ENCODE peak calls at places on chromosome 6, in four cellular contexts. A is trophoblast cell, C is H9, W is H1. O is an unnamed sample.

GRCh38 chr6:149064026-149065017 is 253.2 kb upstream of the TAB2 start:
- DNase-seq in A (no peak), C (no peak), W (no peak), O (no peak)

GRCh38 chr6:5547571-5547970 is 286.3 kb downstream of the FARS2 start:
- DNase-seq in A (no peak), C (no peak), W (no peak), O (no peak)

GRCh38 chr6:34386316-34387137 is 5.9 kb downstream of the NUDT3 start:
- DNase-seq in A (no peak), C (no peak), W (no peak), O (no peak)

GRCh38 chr6:81486234-81486633 is 266.2 kb downstream of the TENT5A start:
- DNase-seq in A (no peak), C (no peak), W (no peak), O (no peak)

GRCh38 chr6:169669147-169669546 is 32.7 kb downstream of the WDR27 start:
- DNase-seq in A (no peak), C (no peak), W (no peak), O (no peak)

GRCh38 chr6:113995632-113996031 is 24.7 kb upstream of the HDAC2 start:
- DNase-seq in A (peak; percentile 84), C (peak; percentile 54), W (no peak), O (peak; percentile 95)

GRCh38 chr6:119322715-119323350 is 26.7 kb downstream of the MAN1A1 start:
- DNase-seq in A (no peak), C (no peak), W (no peak), O (no peak)

GRCh38 chr6:159110013-159110412 is 59.2 kb upstream of the FNDC1 start:
- DNase-seq in A (peak; percentile 32), C (peak; percentile 76), W (no peak), O (peak; percentile 87)

GRCh38 chr6:144115219-144115618 is 19.8 kb upstream of the SF3B5 start:
- DNase-seq in A (no peak), C (no peak), W (no peak), O (no peak)

GRCh38 chr6:122671246-122671645 is 61.0 kb downstream of the PKIB start:
- DNase-seq in A (no peak), C (no peak), W (no peak), O (no peak)

GRCh38 chr6:130029163-130029562 is 10.8 kb downstream of the L3MBTL3 start:
- DNase-seq in A (no peak), C (no peak), W (no peak), O (no peak)

GRCh38 chr6:43750622-43751021 is 19.4 kb upstream of the VEGFA start:
- DNase-seq in A (no peak), C (no peak), W (no peak), O (no peak)
- H3K79me2 ChIP-seq in A (no peaks in the 10 kb centered on the region), C (no peaks in the 10 kb centered on the region), W (no peaks in the 10 kb centered on the region), O (no peaks in the 10 kb centered on the region)

DNA sequence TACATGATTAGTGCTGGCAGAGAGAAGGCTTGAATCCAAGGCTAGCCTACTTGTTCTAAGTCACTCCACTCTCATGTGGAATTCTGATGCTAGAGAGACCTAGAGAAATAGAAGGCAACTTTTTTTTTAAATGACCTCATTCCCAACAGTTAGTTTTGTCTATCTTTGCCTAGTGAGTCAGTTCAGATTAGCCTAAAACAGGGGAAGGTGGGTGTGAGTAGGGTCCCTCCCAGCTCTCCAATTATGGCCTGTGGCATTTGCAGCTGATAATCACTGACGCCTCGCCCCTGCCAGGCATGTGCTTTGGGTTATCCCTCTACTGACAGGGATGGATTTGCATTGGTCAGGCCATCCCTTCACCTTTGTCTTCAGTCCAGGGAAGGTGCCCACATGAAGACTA is 13.6 kb downstream of the TXLNB start:
- DNase-seq in A (no peak), C (no peak), W (no peak), O (peak; percentile 81)
- H4K8ac ChIP-seq in A (no peak overlapping the region), C (no peak overlapping the region), W (no peak overlapping the region), O (no peak overlapping the region)

GRCh38 chr6:23325065-23325464 is 755.7 kb downstream of the HDGFL1 start:
- DNase-seq in A (no peak), C (no peak), W (no peak), O (no peak)

GRCh38 chr6:23316131-23316530 is 746.8 kb downstream of the HDGFL1 start:
- DNase-seq in A (no peak), C (no peak), W (no peak), O (no peak)

GRCh38 chr6:23320588-23320987 is 751.2 kb downstream of the HDGFL1 start:
- DNase-seq in A (no peak), C (no peak), W (no peak), O (no peak)

GRCh38 chr6:23319560-23319959 is 750.2 kb downstream of the HDGFL1 start:
- DNase-seq in A (no peak), C (no peak), W (no peak), O (no peak)
- H3K79me2 ChIP-seq in A (no peaks in the 10 kb centered on the region), C (no peaks in the 10 kb centered on the region), W (no peaks in the 10 kb centered on the region), O (no peaks in the 10 kb centered on the region)

GRCh38 chr6:142845624-142846458 is 99.1 kb downstream of the HIVEP2 start:
- DNase-seq in A (peak; percentile 81), C (peak; percentile 71), W (no peak), O (peak; percentile 94)
- H4K8ac ChIP-seq in A (peak overlapping the region; percentile 85), C (no peak overlapping the region), W (peak overlapping the region; percentile 88), O (no peak overlapping the region)

GRCh38 chr6:111771084-111771411 is 102.2 kb downstream of the FYN start:
- DNase-seq in A (no peak), C (no peak), W (no peak), O (no peak)
- H3K79me2 ChIP-seq in A (no peaks in the 10 kb centered on the region), C (no peaks in the 10 kb centered on the region), W (peaks cover 7% of the 10 kb centered on the region), O (peaks cover 2% of the 10 kb centered on the region)

GRCh38 chr6:4240148-4240547 is 104.8 kb upstream of the ECI2 start:
- DNase-seq in A (no peak), C (no peak), W (no peak), O (no peak)
- H4K8ac ChIP-seq in A (no peak overlapping the region), C (no peak overlapping the region), W (no peak overlapping the region), O (no peak overlapping the region)

DNA sequence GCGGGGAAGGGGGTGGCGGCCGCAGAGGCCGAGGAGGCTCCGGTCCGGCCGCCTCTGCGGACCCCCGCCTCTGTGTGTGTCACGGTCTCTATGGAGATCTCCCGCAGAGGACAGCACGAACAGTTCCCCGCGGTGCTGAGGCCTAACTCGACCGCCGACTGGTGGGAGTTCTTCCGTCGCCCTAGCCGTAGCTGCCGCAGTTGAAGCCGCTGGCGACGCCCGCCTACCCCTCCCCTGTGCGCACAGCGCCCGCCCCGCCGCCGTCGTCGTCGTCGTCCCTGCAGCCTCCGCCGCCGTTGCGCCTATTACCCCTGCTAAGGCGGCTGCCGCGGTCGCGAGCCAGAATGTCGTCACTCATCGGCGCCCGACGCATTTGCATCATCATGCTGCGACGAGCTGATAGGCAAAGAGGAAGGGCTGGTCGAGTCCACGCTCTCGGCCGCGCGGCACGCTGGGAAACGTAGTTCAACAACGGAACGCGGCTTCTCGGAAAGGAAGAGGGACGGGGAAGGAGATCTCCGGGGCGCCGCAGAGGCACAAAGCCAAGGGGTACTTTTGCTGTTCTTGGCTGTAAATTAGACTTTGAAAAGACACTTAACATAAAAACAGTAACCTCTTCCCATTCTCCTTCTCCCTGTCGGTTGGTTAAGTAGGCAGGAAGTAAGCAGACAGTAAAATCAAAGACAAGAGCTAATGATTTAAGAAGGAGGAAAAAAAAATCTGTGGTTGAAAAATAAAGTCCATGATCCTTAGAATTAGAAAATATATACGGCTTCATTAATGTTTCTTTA is at the start of gene NUP153:
- DNase-seq in A (peak; percentile 99), C (peak; percentile 99), W (peak; percentile 97), O (peak; percentile 99)
- H3K79me2 ChIP-seq in A (peaks cover 22% of the 10 kb centered on the region), C (peaks cover 32% of the 10 kb centered on the region), W (peaks cover 43% of the 10 kb centered on the region), O (peaks cover 42% of the 10 kb centered on the region)

GRCh38 chr6:37551446-37551845 is 51.8 kb upstream of the CCDC167 start:
- DNase-seq in A (peak; percentile 68), C (no peak), W (no peak), O (no peak)
- H4K8ac ChIP-seq in A (no peak overlapping the region), C (no peak overlapping the region), W (no peak overlapping the region), O (no peak overlapping the region)

GRCh38 chr6:163463180-163463579 is 48.7 kb downstream of the QKI start:
- DNase-seq in A (no peak), C (no peak), W (no peak), O (no peak)

GRCh38 chr6:163463795-163464194 is 49.3 kb downstream of the QKI start:
- DNase-seq in A (no peak), C (no peak), W (no peak), O (no peak)

GRCh38 chr6:163470611-163471010 is 56.1 kb downstream of the QKI start:
- DNase-seq in A (no peak), C (no peak), W (no peak), O (no peak)

GRCh38 chr6:163469459-163469858 is 54.9 kb downstream of the QKI start:
- DNase-seq in A (no peak), C (no peak), W (no peak), O (no peak)

GRCh38 chr6:163466839-163467390 is 52.4 kb downstream of the QKI start:
- DNase-seq in A (no peak), C (no peak), W (no peak), O (no peak)
- H3K79me2 ChIP-seq in A (no peaks in the 10 kb centered on the region), C (peaks cover 5% of the 10 kb centered on the region), W (peaks cover 95% of the 10 kb centered on the region), O (peaks cover 18% of the 10 kb centered on the region)

GRCh38 chr6:22029169-22029568 is 267.7 kb downstream of the PRL start:
- DNase-seq in A (no peak), C (no peak), W (no peak), O (no peak)
- H4K8ac ChIP-seq in A (no peak overlapping the region), C (no peak overlapping the region), W (no peak overlapping the region), O (no peak overlapping the region)